ENCODE peak calls at places on chromosomes 13 and 19, in four cellular contexts. W is neural progenitor cell, X is left ventricle myocardium inferior, C is uterus. R is an unnamed sample. For H3K4me1 and H3K27me3, the result is how much of the 10 kb centered on the place peaks cover.

GRCh38 chr19:29741226-29741625 is 26.2 kb upstream of the C19orf12 start:
- DNase-seq in W (no peak), X (no peak), C (no peak), R (no peak)

GRCh38 chr13:98549006-98549727 is 27.7 kb downstream of the STK24 start:
- DNase-seq in W (no peak), X (no peak), C (no peak), R (no peak)

GRCh38 chr13:112873851-112874750 is 94.9 kb upstream of the MCF2L start:
- DNase-seq in W (peak), X (peak), C (peak), R (peak)

GRCh38 chr19:40348961-40349507 is 539 bp downstream of the PLD3 start:
- DNase-seq in W (peak), X (no peak), C (no peak), R (no peak)

GRCh38 chr13:72062566-72062965 is 195.6 kb upstream of the DACH1 start:
- DNase-seq in W (peak), X (peak), C (no peak), R (no peak)

GRCh38 chr13:109673477-109673876 is 112.9 kb downstream of the IRS2 start:
- DNase-seq in W (no peak), X (no peak), C (no peak), R (no peak)

GRCh38 chr13:51315658-51316057 is 23.8 kb upstream of the SERPINE3 start:
- DNase-seq in W (peak), X (no peak), C (no peak), R (peak)

GRCh38 chr19:36805364-36805763 is 32.8 kb upstream of the ZNF850 start:
- DNase-seq in W (no peak), X (no peak), C (no peak), R (no peak)

GRCh38 chr19:39825531-39826076 is 8.4 kb downstream of the DYRK1B start:
- DNase-seq in W (no peak), X (no peak), C (no peak), R (no peak)

GRCh38 chr13:35891973-35892441 is 239.2 kb downstream of the DCLK1 start:
- DNase-seq in W (no peak), X (no peak), C (no peak), R (no peak)

GRCh38 chr19:13526552-13526951 is 20.3 kb upstream of the CACNA1A start:
- DNase-seq in W (peak), X (no peak), C (no peak), R (peak)

GRCh38 chr19:35088514-35088913 is 27.1 kb upstream of the FXYD3 start:
- DNase-seq in W (no peak), X (no peak), C (no peak), R (peak)

GRCh38 chr13:89968468-89968867 is 1379.0 kb upstream of the MIR17HG start:
- DNase-seq in W (no peak), X (no peak), C (no peak), R (no peak)

GRCh38 chr19:49407482-49408015 is 15.7 kb downstream of the PTH2 start:
- DNase-seq in W (no peak), X (no peak), C (no peak), R (no peak)

GRCh38 chr19:49408816-49409440 is 14.3 kb downstream of the PTH2 start:
- DNase-seq in W (no peak), X (no peak), C (no peak), R (no peak)

GRCh38 chr19:49403404-49404187 is 15.5 kb downstream of the KASH5 start:
- DNase-seq in W (peak), X (no peak), C (no peak), R (peak)

GRCh38 chr19:49409441-49410029 is 13.7 kb downstream of the PTH2 start:
- DNase-seq in W (no peak), X (no peak), C (no peak), R (no peak)

DNA sequence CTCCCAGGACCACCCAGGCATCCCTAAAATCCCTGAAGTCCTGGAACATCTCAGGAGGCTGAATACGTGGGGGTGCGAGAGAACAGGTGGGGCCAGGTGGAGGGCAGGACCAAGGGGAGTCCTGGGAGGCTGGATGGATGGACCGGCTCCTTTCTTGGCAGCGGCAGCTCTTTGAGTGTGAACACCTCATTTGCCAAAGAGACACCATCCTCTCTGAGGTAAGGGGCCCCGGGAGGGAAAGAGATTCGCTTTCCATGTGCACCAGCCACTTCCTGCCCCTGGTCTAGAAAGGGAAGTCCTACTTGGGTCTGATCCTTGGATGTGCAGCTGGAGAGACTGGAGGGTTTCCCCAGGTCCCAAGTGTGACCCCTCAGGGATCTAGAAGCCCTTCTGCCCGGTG is 16.2 kb downstream of the PTH2 start:
- DNase-seq in W (no peak), X (no peak), C (no peak), R (no peak)
- H3K4me1 ChIP-seq in W (under half), X (under half), C (under half), R (under half)

GRCh38 chr13:66364346-66364745 is 865.8 kb downstream of the PCDH9 start:
- DNase-seq in W (no peak), X (no peak), C (no peak), R (no peak)

GRCh38 chr13:66365101-66365500 is 865.0 kb downstream of the PCDH9 start:
- DNase-seq in W (no peak), X (no peak), C (no peak), R (no peak)

GRCh38 chr13:66359393-66359792 is 870.7 kb downstream of the PCDH9 start:
- DNase-seq in W (no peak), X (no peak), C (no peak), R (no peak)

GRCh38 chr13:66359910-66360552 is 870.1 kb downstream of the PCDH9 start:
- DNase-seq in W (no peak), X (no peak), C (no peak), R (no peak)

GRCh38 chr13:66362485-66362884 is 867.7 kb downstream of the PCDH9 start:
- DNase-seq in W (no peak), X (no peak), C (no peak), R (no peak)
- H3K27me3 ChIP-seq in W (under half), X (under half), C (under half), R (under half)

DNA sequence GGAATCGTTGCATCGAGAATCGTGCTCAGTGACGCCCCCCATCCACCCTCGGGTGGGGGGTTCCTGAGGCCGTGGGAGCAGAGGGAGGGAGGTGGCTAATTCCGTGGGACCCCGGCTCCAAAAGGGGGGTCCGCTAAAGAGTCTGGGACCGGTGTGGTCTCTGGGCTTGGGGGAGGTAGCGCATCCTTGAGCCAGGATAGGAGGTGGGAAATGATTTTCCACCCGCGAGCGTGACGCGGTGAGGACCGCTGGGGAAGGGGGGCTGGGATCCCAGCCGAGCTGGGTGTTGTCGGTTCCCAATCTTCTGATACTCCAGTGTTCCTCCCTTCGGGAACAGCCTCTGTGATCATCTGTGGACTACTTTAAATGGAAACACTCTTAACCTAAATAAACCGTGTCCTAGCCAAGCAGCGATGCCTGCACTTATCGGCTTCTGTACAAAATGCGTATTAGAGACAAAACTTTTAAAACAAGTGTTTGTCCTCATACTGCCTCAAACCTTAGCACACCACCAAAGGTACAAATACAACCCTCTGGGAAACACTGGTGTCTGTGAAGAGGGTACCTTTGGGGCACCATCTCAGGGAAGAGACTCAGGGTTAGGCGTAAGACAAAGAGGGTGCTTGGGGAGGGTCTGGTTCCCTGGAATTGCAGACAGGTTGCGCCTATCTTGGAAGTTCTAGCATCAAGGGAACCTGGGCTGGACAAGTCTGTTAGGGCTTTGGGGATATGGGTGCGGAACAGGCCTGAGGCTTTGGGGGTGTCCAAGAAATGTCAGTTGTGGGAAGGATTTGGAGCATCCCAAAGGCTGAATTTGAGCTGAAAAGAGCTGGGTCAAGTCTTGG is 16.0 kb downstream of the KCNC3 start:
- DNase-seq in W (no peak), X (no peak), C (no peak), R (no peak)
- H3K4me3 ChIP-seq in W (peak), X (peak), C (no peak), R (no peak)

GRCh38 chr19:38665219-38665931 is 17.9 kb downstream of the ACTN4 start:
- DNase-seq in W (no peak), X (no peak), C (no peak), R (no peak)
- H3K4me1 ChIP-seq in W (half or more), X (half or more), C (under half), R (half or more)

GRCh38 chr19:50331187-50332013 is 2.2 kb upstream of the KCNC3 start:
- DNase-seq in W (peak), X (no peak), C (no peak), R (no peak)

GRCh38 chr19:50329146-50329925 is at the start of gene KCNC3:
- DNase-seq in W (peak), X (peak), C (peak), R (peak)

GRCh38 chr19:50332014-50332263 is 2.8 kb upstream of the KCNC3 start:
- DNase-seq in W (no peak), X (no peak), C (no peak), R (no peak)

GRCh38 chr19:50332264-50333038 is 3.3 kb upstream of the KCNC3 start:
- DNase-seq in W (peak), X (no peak), C (no peak), R (no peak)

GRCh38 chr19:50330365-50331078 is 1.3 kb upstream of the KCNC3 start:
- DNase-seq in W (peak), X (peak), C (peak), R (peak)
- H3K27me3 ChIP-seq in W (under half), X (half or more), C (under half), R (under half)

GRCh38 chr13:48448285-48448962 is 35.5 kb upstream of the LPAR6 start:
- DNase-seq in W (no peak), X (no peak), C (no peak), R (no peak)

GRCh38 chr13:48448963-48449614 is 36.2 kb upstream of the LPAR6 start:
- DNase-seq in W (no peak), X (no peak), C (no peak), R (no peak)

GRCh38 chr13:48446454-48446853 is 33.5 kb upstream of the LPAR6 start:
- DNase-seq in W (no peak), X (no peak), C (no peak), R (no peak)

DNA sequence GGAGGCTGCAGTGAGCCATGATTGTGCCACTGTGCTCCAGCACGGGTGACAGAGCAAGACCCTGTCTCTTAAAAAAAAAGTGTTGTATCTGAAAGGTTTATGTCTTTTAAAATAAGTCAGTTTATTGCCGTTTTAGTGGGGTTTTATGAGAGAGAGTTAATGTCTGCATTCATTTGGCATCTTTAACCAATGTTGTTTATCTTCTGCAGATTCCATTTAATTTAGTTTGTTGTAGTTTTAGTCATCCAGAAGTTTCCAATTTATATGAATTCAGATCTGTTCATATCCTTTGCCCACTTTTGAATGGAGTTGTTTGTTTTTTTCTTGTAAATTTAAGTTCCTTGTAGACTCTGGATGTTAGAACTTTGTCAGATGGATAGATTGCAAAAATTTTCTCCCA is 36.7 kb upstream of the LPAR6 start:
- DNase-seq in W (no peak), X (no peak), C (no peak), R (no peak)
- H3K4me3 ChIP-seq in W (no peak), X (no peak), C (no peak), R (no peak)

R was measured in SJCRH30.